ENCODE peak calls at places on chromosomes 12 and 14, in seven cellular contexts. One of them, this sample, is unnamed.

GRCh38 chr14:52860209-52860608 is 68.8 kb upstream of the GNPNAT1 start:
- DNase-seq in HCT116: no peak
- DNase-seq in HepG2: no peak
- DNase-seq in K562: no peak
- DNase-seq in SK-N-SH: no peak
- DNase-seq in H1: no peak
- DNase-seq in GM12878: no peak
- DNase-seq in this sample: no peak

GRCh38 chr14:68684466-68685418 is 108.1 kb downstream of the ZFP36L1 start:
- DNase-seq in HCT116: no peak
- DNase-seq in HepG2: no peak
- DNase-seq in K562: no peak
- DNase-seq in SK-N-SH: no peak
- DNase-seq in H1: no peak
- DNase-seq in GM12878: no peak
- DNase-seq in this sample: no peak

GRCh38 chr12:106583578-106584103 is 837 bp downstream of the RFX4 start:
- DNase-seq in HCT116: no peak
- DNase-seq in HepG2: no peak
- DNase-seq in K562: no peak
- DNase-seq in SK-N-SH: peak; percentile 61
- DNase-seq in H1: peak; percentile 86
- DNase-seq in GM12878: no peak
- DNase-seq in this sample: no peak

GRCh38 chr14:55411426-55412389 is at the start of gene ATG14:
- DNase-seq in HCT116: peak; percentile 57
- DNase-seq in HepG2: peak; percentile 82
- DNase-seq in K562: peak; percentile 92
- DNase-seq in SK-N-SH: peak; percentile 97
- DNase-seq in H1: peak; percentile 88
- DNase-seq in GM12878: peak; percentile 12
- DNase-seq in this sample: peak; percentile 60

GRCh38 chr12:132637811-132638210 is 19.2 kb downstream of the P2RX2 start:
- DNase-seq in HCT116: no peak
- DNase-seq in HepG2: no peak
- DNase-seq in K562: no peak
- DNase-seq in SK-N-SH: no peak
- DNase-seq in H1: no peak
- DNase-seq in GM12878: no peak
- DNase-seq in this sample: no peak

GRCh38 chr12:102430661-102431060 is 49.7 kb downstream of the IGF1 start:
- DNase-seq in HCT116: no peak
- DNase-seq in HepG2: no peak
- DNase-seq in K562: no peak
- DNase-seq in SK-N-SH: no peak
- DNase-seq in H1: no peak
- DNase-seq in GM12878: no peak
- DNase-seq in this sample: no peak

GRCh38 chr14:102759416-102759815 is 17.8 kb upstream of the TRAF3 start:
- DNase-seq in HCT116: no peak
- DNase-seq in HepG2: no peak
- DNase-seq in K562: no peak
- DNase-seq in SK-N-SH: no peak
- DNase-seq in H1: no peak
- DNase-seq in GM12878: no peak
- DNase-seq in this sample: no peak

GRCh38 chr14:31080060-31080459 is 53.9 kb upstream of the STRN3 start:
- DNase-seq in HCT116: no peak
- DNase-seq in HepG2: no peak
- DNase-seq in K562: no peak
- DNase-seq in SK-N-SH: no peak
- DNase-seq in H1: no peak
- DNase-seq in GM12878: no peak
- DNase-seq in this sample: no peak

GRCh38 chr14:31449971-31450610 is 7.2 kb downstream of the DTD2 start:
- DNase-seq in HCT116: peak; percentile 7
- DNase-seq in HepG2: peak; percentile 68
- DNase-seq in K562: peak; percentile 17
- DNase-seq in SK-N-SH: peak; percentile 65
- DNase-seq in H1: no peak
- DNase-seq in GM12878: no peak
- DNase-seq in this sample: no peak

GRCh38 chr14:93958567-93959238 is 17.7 kb downstream of the ASB2 start:
- DNase-seq in HCT116: no peak
- DNase-seq in HepG2: no peak
- DNase-seq in K562: no peak
- DNase-seq in SK-N-SH: no peak
- DNase-seq in H1: no peak
- DNase-seq in GM12878: no peak
- DNase-seq in this sample: no peak

GRCh38 chr14:76112889-76113611 is 38.7 kb upstream of the GPATCH2L start:
- DNase-seq in HCT116: no peak
- DNase-seq in HepG2: no peak
- DNase-seq in K562: no peak
- DNase-seq in SK-N-SH: no peak
- DNase-seq in H1: peak; percentile 62
- DNase-seq in GM12878: no peak
- DNase-seq in this sample: no peak

GRCh38 chr12:95738024-95738611 is 52.4 kb downstream of the NTN4 start:
- DNase-seq in HCT116: no peak
- DNase-seq in HepG2: peak; percentile 84
- DNase-seq in K562: no peak
- DNase-seq in SK-N-SH: no peak
- DNase-seq in H1: no peak
- DNase-seq in GM12878: no peak
- DNase-seq in this sample: no peak

GRCh38 chr14:99261916-99262787 is 9.8 kb downstream of the BCL11B start:
- DNase-seq in HCT116: no peak
- DNase-seq in HepG2: no peak
- DNase-seq in K562: no peak
- DNase-seq in SK-N-SH: no peak
- DNase-seq in H1: no peak
- DNase-seq in GM12878: no peak
- DNase-seq in this sample: no peak

GRCh38 chr14:103889313-103890051 is 38.8 kb upstream of the TDRD9 start:
- DNase-seq in HCT116: no peak
- DNase-seq in HepG2: peak; percentile 50
- DNase-seq in K562: peak; percentile 50
- DNase-seq in SK-N-SH: peak; percentile 35
- DNase-seq in H1: no peak
- DNase-seq in GM12878: no peak
- DNase-seq in this sample: no peak

GRCh38 chr14:77098470-77099353 is 654 bp downstream of the CIPC start:
- DNase-seq in HCT116: no peak
- DNase-seq in HepG2: no peak
- DNase-seq in K562: peak; percentile 28
- DNase-seq in SK-N-SH: peak; percentile 36
- DNase-seq in H1: no peak
- DNase-seq in GM12878: no peak
- DNase-seq in this sample: no peak

GRCh38 chr14:34237098-34237497 is 224.9 kb downstream of the SPTSSA start:
- DNase-seq in HCT116: no peak
- DNase-seq in HepG2: peak; percentile 28
- DNase-seq in K562: no peak
- DNase-seq in SK-N-SH: no peak
- DNase-seq in H1: no peak
- DNase-seq in GM12878: no peak
- DNase-seq in this sample: no peak

GRCh38 chr12:52921488-52922165 is 16.8 kb upstream of the KRT8 start:
- DNase-seq in HCT116: no peak
- DNase-seq in HepG2: no peak
- DNase-seq in K562: no peak
- DNase-seq in SK-N-SH: no peak
- DNase-seq in H1: no peak
- DNase-seq in GM12878: no peak
- DNase-seq in this sample: no peak
- H3K27me3 ChIP-seq in HCT116: no peaks in the 10 kb centered on the region
- H3K27me3 ChIP-seq in HepG2: no peaks in the 10 kb centered on the region
- H3K27me3 ChIP-seq in K562: no peaks in the 10 kb centered on the region
- H3K27me3 ChIP-seq in SK-N-SH: no peaks in the 10 kb centered on the region
- H3K27me3 ChIP-seq in H1: no peaks in the 10 kb centered on the region
- H3K27me3 ChIP-seq in GM12878: no peaks in the 10 kb centered on the region
- H3K27me3 ChIP-seq in this sample: no peaks in the 10 kb centered on the region

DNA sequence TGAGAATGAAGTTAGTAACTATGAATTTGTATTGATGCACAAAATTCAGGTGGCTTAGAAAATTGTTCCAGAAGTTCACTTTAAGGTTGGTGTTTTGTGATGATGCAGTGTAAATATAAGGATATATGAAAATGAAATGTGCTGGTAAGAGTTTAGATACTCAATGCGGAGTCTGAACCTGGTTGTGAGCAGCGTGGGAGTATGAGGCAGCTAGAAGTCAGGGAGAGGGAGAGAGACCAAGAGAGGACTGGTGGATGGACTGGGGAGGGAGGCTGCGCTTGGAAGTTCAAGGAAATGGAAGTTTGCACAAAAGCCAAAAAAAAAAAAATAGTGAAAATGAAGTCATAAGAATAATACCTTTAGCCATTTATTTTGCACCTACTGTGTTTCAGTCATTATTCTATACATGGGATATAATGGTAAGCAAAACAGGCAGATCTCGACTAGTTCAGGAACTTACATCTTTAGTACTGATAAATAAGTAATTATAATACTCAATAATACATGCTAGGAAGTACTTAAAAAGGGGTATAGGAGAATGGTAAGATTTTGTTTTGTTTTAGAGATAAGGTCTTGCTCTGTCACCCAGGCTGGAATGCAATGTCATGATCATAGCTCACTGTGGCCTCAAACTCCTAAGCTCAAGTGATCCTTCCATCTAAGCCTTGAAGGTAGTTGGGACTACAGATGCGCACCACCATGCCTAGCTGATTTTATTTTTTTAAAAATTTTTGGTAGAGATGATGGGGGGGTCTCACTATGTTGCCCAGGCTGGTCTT is 10.0 kb upstream of the RAB21 start:
- DNase-seq in HCT116: no peak
- DNase-seq in HepG2: no peak
- DNase-seq in K562: no peak
- DNase-seq in SK-N-SH: no peak
- DNase-seq in H1: no peak
- DNase-seq in GM12878: no peak
- DNase-seq in this sample: no peak
- TF ChIP-seq YY1 in HCT116: no peak
- TF ChIP-seq YY1 in HepG2: no peak
- TF ChIP-seq YY1 in K562: no peak
- TF ChIP-seq YY1 in SK-N-SH: no peak
- TF ChIP-seq YY1 in H1: no peak
- TF ChIP-seq YY1 in GM12878: no peak
- TF ChIP-seq YY1 in this sample: no peak

DNA sequence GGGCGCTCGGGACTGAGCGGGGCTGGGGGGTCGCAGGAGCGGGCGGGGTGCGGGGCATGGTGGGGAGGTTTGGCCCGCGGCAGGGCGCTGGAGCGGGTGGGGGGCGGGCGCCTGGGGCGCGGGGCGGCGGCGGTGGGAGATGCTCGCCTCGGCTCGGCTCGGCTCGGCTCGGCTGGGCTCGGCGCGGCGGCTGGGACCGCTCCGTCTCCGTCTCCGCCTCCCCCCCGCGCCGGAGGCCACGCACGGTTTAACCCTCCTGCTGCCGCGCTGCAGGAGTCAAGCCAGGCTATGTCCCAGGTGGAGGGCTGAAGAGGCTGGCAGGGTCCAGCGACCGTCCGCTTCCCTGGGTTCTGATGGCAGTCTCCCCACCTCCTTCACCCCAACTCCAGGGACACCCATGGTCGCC is at the start of gene PIANP:
- DNase-seq in HCT116: no peak
- DNase-seq in HepG2: no peak
- DNase-seq in K562: peak; percentile 25
- DNase-seq in SK-N-SH: peak; percentile 92
- DNase-seq in H1: peak; percentile 72
- DNase-seq in GM12878: no peak
- DNase-seq in this sample: no peak
- H3K27me3 ChIP-seq in HCT116: no peaks in the 10 kb centered on the region
- H3K27me3 ChIP-seq in HepG2: peaks cover 6% of the 10 kb centered on the region
- H3K27me3 ChIP-seq in K562: peaks cover 27% of the 10 kb centered on the region
- H3K27me3 ChIP-seq in SK-N-SH: no peaks in the 10 kb centered on the region
- H3K27me3 ChIP-seq in H1: peaks cover 13% of the 10 kb centered on the region
- H3K27me3 ChIP-seq in GM12878: peaks cover 21% of the 10 kb centered on the region
- H3K27me3 ChIP-seq in this sample: peaks cover 30% of the 10 kb centered on the region

DNA sequence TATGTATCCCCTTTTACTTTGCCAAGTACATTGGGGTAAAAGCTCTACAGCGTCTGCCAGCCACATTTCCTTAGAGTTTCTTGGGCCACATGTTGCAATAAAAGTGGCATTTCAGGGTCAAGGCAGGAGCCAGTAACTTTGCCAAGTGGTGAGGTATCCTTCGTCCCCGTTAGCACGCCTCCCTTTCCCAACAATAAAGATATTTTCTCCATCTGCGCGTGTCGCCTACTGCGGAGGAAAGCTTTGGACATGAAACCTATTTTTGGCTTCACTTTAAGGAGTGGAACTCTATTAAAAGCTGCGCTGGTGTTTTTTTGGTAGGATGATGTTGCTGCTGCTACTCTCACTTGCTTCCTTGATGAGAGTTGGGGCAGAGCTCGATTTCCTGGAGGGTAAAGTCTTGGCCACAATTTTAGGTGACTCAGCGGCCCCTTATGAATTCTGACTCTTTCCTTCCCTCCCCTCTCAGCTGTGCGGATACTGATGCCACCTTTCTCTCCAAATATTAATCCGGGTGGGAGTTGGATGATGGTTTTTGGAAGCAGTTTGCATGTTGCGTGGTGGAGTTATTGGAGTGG is 851 bp downstream of the CCDC91 start:
- DNase-seq in HCT116: no peak
- DNase-seq in HepG2: no peak
- DNase-seq in K562: peak; percentile 36
- DNase-seq in SK-N-SH: peak; percentile 21
- DNase-seq in H1: no peak
- DNase-seq in GM12878: no peak
- DNase-seq in this sample: no peak
- TF ChIP-seq YY1 in HCT116: no peak
- TF ChIP-seq YY1 in HepG2: no peak
- TF ChIP-seq YY1 in K562: no peak
- TF ChIP-seq YY1 in SK-N-SH: no peak
- TF ChIP-seq YY1 in H1: no peak
- TF ChIP-seq YY1 in GM12878: no peak
- TF ChIP-seq YY1 in this sample: no peak

DNA sequence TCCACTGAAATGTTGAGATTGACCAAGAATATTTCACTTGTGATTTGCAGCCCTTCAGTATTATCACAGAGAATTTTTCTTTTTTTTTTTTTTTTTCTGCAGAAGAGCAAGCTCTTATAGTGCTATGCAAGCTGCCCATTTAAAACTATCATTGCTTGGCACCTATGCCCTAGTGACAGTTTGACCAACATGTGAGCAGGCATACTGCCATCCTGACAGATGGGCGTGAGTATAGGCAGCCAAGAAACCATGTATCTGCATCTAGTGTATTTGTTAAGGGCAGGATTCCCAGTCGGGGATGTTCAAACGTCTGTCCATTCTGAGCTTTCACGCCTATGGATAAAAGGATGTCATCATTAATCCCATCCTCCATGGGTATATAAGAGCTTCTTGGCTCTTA is 8.7 kb downstream of the VRK1 start:
- DNase-seq in HCT116: no peak
- DNase-seq in HepG2: no peak
- DNase-seq in K562: no peak
- DNase-seq in SK-N-SH: no peak
- DNase-seq in H1: no peak
- DNase-seq in GM12878: no peak
- DNase-seq in this sample: no peak
- H3K27me3 ChIP-seq in HCT116: no peaks in the 10 kb centered on the region
- H3K27me3 ChIP-seq in HepG2: no peaks in the 10 kb centered on the region
- H3K27me3 ChIP-seq in K562: no peaks in the 10 kb centered on the region
- H3K27me3 ChIP-seq in SK-N-SH: no peaks in the 10 kb centered on the region
- H3K27me3 ChIP-seq in H1: no peaks in the 10 kb centered on the region
- H3K27me3 ChIP-seq in GM12878: no peaks in the 10 kb centered on the region
- H3K27me3 ChIP-seq in this sample: no peaks in the 10 kb centered on the region

GRCh38 chr12:46585854-46586621 is 213.5 kb upstream of the SLC38A2 start:
- DNase-seq in HCT116: peak; percentile 16
- DNase-seq in HepG2: peak; percentile 93
- DNase-seq in K562: peak; percentile 13
- DNase-seq in SK-N-SH: no peak
- DNase-seq in H1: no peak
- DNase-seq in GM12878: no peak
- DNase-seq in this sample: peak; percentile 89
- TF ChIP-seq YY1 in HCT116: peak; percentile 16
- TF ChIP-seq YY1 in HepG2: peak; percentile 86
- TF ChIP-seq YY1 in K562: no peak
- TF ChIP-seq YY1 in SK-N-SH: no peak
- TF ChIP-seq YY1 in H1: peak; percentile 65
- TF ChIP-seq YY1 in GM12878: no peak
- TF ChIP-seq YY1 in this sample: no peak

This sample was measured in NT2/D1.